ENCODE peak calls at places on chromosomes 16 and 17, in seven cellular contexts. One of them, this sample, is unnamed.
A peak's percentile ranks its signal among the peaks of the same experiment; 100 is the strongest.

GRCh38 chr16:49750341-49751011 is 105.4 kb downstream of the ZNF423 start:
- DNase-seq in thoracic aorta: no peak
- DNase-seq in lower lobe of right lung: no peak
- DNase-seq in HCT116: no peak
- DNase-seq in cardiac muscle cell: no peak
- DNase-seq in colonic mucosa: no peak
- DNase-seq in OCI-LY7: no peak
- DNase-seq in this sample: no peak

GRCh38 chr16:86772671-86773338 is 194.5 kb downstream of the FOXL1 start:
- DNase-seq in OCI-LY7: no peak
- DNase-seq in colonic mucosa: no peak
- DNase-seq in HCT116: no peak
- DNase-seq in thoracic aorta: no peak
- DNase-seq in cardiac muscle cell: no peak
- DNase-seq in lower lobe of right lung: no peak
- DNase-seq in this sample: no peak

GRCh38 chr17:32912218-32912897 is 15.6 kb upstream of the TMEM98 start:
- DNase-seq in HCT116: no peak
- DNase-seq in thoracic aorta: peak; percentile 37
- DNase-seq in lower lobe of right lung: peak; percentile 86
- DNase-seq in colonic mucosa: peak; percentile 92
- DNase-seq in cardiac muscle cell: peak; percentile 49
- DNase-seq in OCI-LY7: no peak
- DNase-seq in this sample: no peak

GRCh38 chr16:86498661-86499493 is 11.4 kb upstream of the FOXF1 start:
- DNase-seq in lower lobe of right lung: no peak
- DNase-seq in OCI-LY7: no peak
- DNase-seq in colonic mucosa: no peak
- DNase-seq in cardiac muscle cell: no peak
- DNase-seq in thoracic aorta: no peak
- DNase-seq in HCT116: no peak
- DNase-seq in this sample: no peak

GRCh38 chr17:28180449-28180848 is 138.0 kb downstream of the NLK start:
- DNase-seq in thoracic aorta: no peak
- DNase-seq in HCT116: no peak
- DNase-seq in OCI-LY7: no peak
- DNase-seq in lower lobe of right lung: no peak
- DNase-seq in colonic mucosa: no peak
- DNase-seq in cardiac muscle cell: no peak
- DNase-seq in this sample: no peak

GRCh38 chr16:67426022-67426421 is 4.9 kb upstream of the HSD11B2 start:
- DNase-seq in thoracic aorta: no peak
- DNase-seq in cardiac muscle cell: no peak
- DNase-seq in HCT116: no peak
- DNase-seq in lower lobe of right lung: no peak
- DNase-seq in colonic mucosa: no peak
- DNase-seq in OCI-LY7: no peak
- DNase-seq in this sample: no peak

GRCh38 chr17:3639981-3640596 is 3.5 kb downstream of the CTNS start:
- DNase-seq in HCT116: no peak
- DNase-seq in lower lobe of right lung: no peak
- DNase-seq in colonic mucosa: no peak
- DNase-seq in thoracic aorta: no peak
- DNase-seq in cardiac muscle cell: peak; percentile 28
- DNase-seq in OCI-LY7: peak; percentile 51
- DNase-seq in this sample: no peak

GRCh38 chr17:72422505-72423285 is 301.9 kb downstream of the SOX9 start:
- DNase-seq in lower lobe of right lung: no peak
- DNase-seq in HCT116: peak; percentile 95
- DNase-seq in cardiac muscle cell: peak; percentile 21
- DNase-seq in colonic mucosa: peak; percentile 44
- DNase-seq in thoracic aorta: no peak
- DNase-seq in OCI-LY7: peak; percentile 3
- DNase-seq in this sample: no peak

GRCh38 chr16:48126801-48127644 is 28.8 kb downstream of the ABCC12 start:
- DNase-seq in cardiac muscle cell: peak; percentile 5
- DNase-seq in OCI-LY7: no peak
- DNase-seq in thoracic aorta: no peak
- DNase-seq in HCT116: no peak
- DNase-seq in colonic mucosa: no peak
- DNase-seq in lower lobe of right lung: peak; percentile 79
- DNase-seq in this sample: no peak

GRCh38 chr16:8848939-8849391 is 19.8 kb downstream of the CARHSP1 start:
- DNase-seq in HCT116: no peak
- DNase-seq in OCI-LY7: no peak
- DNase-seq in colonic mucosa: no peak
- DNase-seq in thoracic aorta: no peak
- DNase-seq in lower lobe of right lung: no peak
- DNase-seq in cardiac muscle cell: no peak
- DNase-seq in this sample: no peak

GRCh38 chr17:41689497-41690299 is 1.0 kb downstream of the EIF1 start:
- DNase-seq in cardiac muscle cell: peak; percentile 52
- DNase-seq in OCI-LY7: peak; percentile 86
- DNase-seq in HCT116: no peak
- DNase-seq in thoracic aorta: no peak
- DNase-seq in colonic mucosa: peak; percentile 71
- DNase-seq in lower lobe of right lung: no peak
- DNase-seq in this sample: peak; percentile 49

GRCh38 chr17:73934696-73935095 is 268.8 kb upstream of the RPL38 start:
- DNase-seq in colonic mucosa: no peak
- DNase-seq in thoracic aorta: no peak
- DNase-seq in lower lobe of right lung: no peak
- DNase-seq in OCI-LY7: no peak
- DNase-seq in HCT116: no peak
- DNase-seq in cardiac muscle cell: no peak
- DNase-seq in this sample: no peak

GRCh38 chr17:83110755-83111154 is 31.3 kb downstream of the METRNL start:
- DNase-seq in OCI-LY7: no peak
- DNase-seq in HCT116: no peak
- DNase-seq in lower lobe of right lung: no peak
- DNase-seq in thoracic aorta: no peak
- DNase-seq in cardiac muscle cell: no peak
- DNase-seq in colonic mucosa: no peak
- DNase-seq in this sample: peak; percentile 23

GRCh38 chr17:72158895-72159885 is 38.4 kb downstream of the SOX9 start:
- DNase-seq in thoracic aorta: no peak
- DNase-seq in colonic mucosa: no peak
- DNase-seq in OCI-LY7: no peak
- DNase-seq in lower lobe of right lung: no peak
- DNase-seq in HCT116: no peak
- DNase-seq in cardiac muscle cell: no peak
- DNase-seq in this sample: no peak

GRCh38 chr17:43745541-43745940 is 13.1 kb downstream of the SOST start:
- DNase-seq in HCT116: no peak
- DNase-seq in thoracic aorta: no peak
- DNase-seq in cardiac muscle cell: no peak
- DNase-seq in OCI-LY7: no peak
- DNase-seq in colonic mucosa: no peak
- DNase-seq in lower lobe of right lung: no peak
- DNase-seq in this sample: no peak

GRCh38 chr16:15874745-15875314 is 13.6 kb downstream of the CEP20 start:
- DNase-seq in cardiac muscle cell: peak; percentile 68
- DNase-seq in HCT116: peak; percentile 61
- DNase-seq in lower lobe of right lung: no peak
- DNase-seq in OCI-LY7: peak; percentile 42
- DNase-seq in thoracic aorta: no peak
- DNase-seq in colonic mucosa: peak; percentile 62
- DNase-seq in this sample: no peak

GRCh38 chr16:51651061-51651466 is 500.0 kb upstream of the SALL1 start:
- DNase-seq in colonic mucosa: no peak
- DNase-seq in thoracic aorta: no peak
- DNase-seq in cardiac muscle cell: peak; percentile 7
- DNase-seq in OCI-LY7: no peak
- DNase-seq in lower lobe of right lung: no peak
- DNase-seq in HCT116: no peak
- DNase-seq in this sample: no peak

GRCh38 chr16:5108505-5109158 is 11.0 kb upstream of the EEF2KMT start:
- DNase-seq in cardiac muscle cell: no peak
- DNase-seq in colonic mucosa: no peak
- DNase-seq in HCT116: no peak
- DNase-seq in lower lobe of right lung: peak; percentile 47
- DNase-seq in thoracic aorta: no peak
- DNase-seq in OCI-LY7: no peak
- DNase-seq in this sample: no peak

GRCh38 chr17:37742114-37742761 is 2.6 kb downstream of the HNF1B start:
- DNase-seq in lower lobe of right lung: no peak
- DNase-seq in colonic mucosa: no peak
- DNase-seq in OCI-LY7: no peak
- DNase-seq in cardiac muscle cell: peak; percentile 46
- DNase-seq in thoracic aorta: no peak
- DNase-seq in HCT116: no peak
- DNase-seq in this sample: no peak

GRCh38 chr17:31854672-31855071 is 4.4 kb downstream of the COPRS start:
- DNase-seq in cardiac muscle cell: no peak
- DNase-seq in thoracic aorta: no peak
- DNase-seq in OCI-LY7: no peak
- DNase-seq in colonic mucosa: no peak
- DNase-seq in lower lobe of right lung: no peak
- DNase-seq in HCT116: no peak
- DNase-seq in this sample: no peak

GRCh38 chr17:1110844-1111598 is 68.8 kb downstream of the ABR start:
- DNase-seq in OCI-LY7: no peak
- DNase-seq in thoracic aorta: peak; percentile 92
- DNase-seq in lower lobe of right lung: peak; percentile 87
- DNase-seq in HCT116: peak; percentile 88
- DNase-seq in cardiac muscle cell: peak; percentile 50
- DNase-seq in colonic mucosa: peak; percentile 83
- DNase-seq in this sample: no peak

GRCh38 chr16:82201906-82202305 is 31.9 kb upstream of the MPHOSPH6 start:
- DNase-seq in thoracic aorta: no peak
- DNase-seq in lower lobe of right lung: no peak
- DNase-seq in HCT116: no peak
- DNase-seq in colonic mucosa: no peak
- DNase-seq in cardiac muscle cell: no peak
- DNase-seq in OCI-LY7: no peak
- DNase-seq in this sample: no peak

GRCh38 chr17:10745231-10745630 is 15.4 kb upstream of the TMEM220 start:
- DNase-seq in OCI-LY7: no peak
- DNase-seq in colonic mucosa: no peak
- DNase-seq in HCT116: no peak
- DNase-seq in lower lobe of right lung: no peak
- DNase-seq in thoracic aorta: no peak
- DNase-seq in cardiac muscle cell: no peak
- DNase-seq in this sample: no peak

GRCh38 chr16:21957687-21958346 is 4.7 kb downstream of the UQCRC2 start:
- DNase-seq in lower lobe of right lung: no peak
- DNase-seq in OCI-LY7: no peak
- DNase-seq in colonic mucosa: no peak
- DNase-seq in HCT116: no peak
- DNase-seq in cardiac muscle cell: no peak
- DNase-seq in thoracic aorta: no peak
- DNase-seq in this sample: no peak
- H3K36me3 ChIP-seq in lower lobe of right lung: peaks cover 71% of the 10 kb centered on the region
- H3K36me3 ChIP-seq in OCI-LY7: peaks cover 76% of the 10 kb centered on the region
- H3K36me3 ChIP-seq in colonic mucosa: peaks cover 42% of the 10 kb centered on the region
- H3K36me3 ChIP-seq in HCT116: peaks cover 54% of the 10 kb centered on the region
- H3K36me3 ChIP-seq in cardiac muscle cell: peaks cover 55% of the 10 kb centered on the region
- H3K36me3 ChIP-seq in thoracic aorta: peaks cover 44% of the 10 kb centered on the region
- H3K36me3 ChIP-seq in this sample: peaks cover 50% of the 10 kb centered on the region

GRCh38 chr16:14304891-14305459 is 233.9 kb downstream of the MRTFB start:
- DNase-seq in thoracic aorta: no peak
- DNase-seq in cardiac muscle cell: no peak
- DNase-seq in OCI-LY7: no peak
- DNase-seq in lower lobe of right lung: no peak
- DNase-seq in colonic mucosa: no peak
- DNase-seq in HCT116: no peak
- DNase-seq in this sample: no peak

GRCh38 chr16:14308357-14308723 is 237.2 kb downstream of the MRTFB start:
- DNase-seq in colonic mucosa: no peak
- DNase-seq in cardiac muscle cell: no peak
- DNase-seq in OCI-LY7: peak; percentile 56
- DNase-seq in thoracic aorta: no peak
- DNase-seq in lower lobe of right lung: no peak
- DNase-seq in HCT116: no peak
- DNase-seq in this sample: no peak

GRCh38 chr16:14307623-14308356 is 236.7 kb downstream of the MRTFB start:
- DNase-seq in lower lobe of right lung: no peak
- DNase-seq in cardiac muscle cell: no peak
- DNase-seq in colonic mucosa: no peak
- DNase-seq in HCT116: no peak
- DNase-seq in OCI-LY7: peak; percentile 53
- DNase-seq in thoracic aorta: no peak
- DNase-seq in this sample: no peak

GRCh38 chr16:14306485-14307058 is 235.5 kb downstream of the MRTFB start:
- DNase-seq in OCI-LY7: no peak
- DNase-seq in colonic mucosa: no peak
- DNase-seq in HCT116: no peak
- DNase-seq in lower lobe of right lung: no peak
- DNase-seq in thoracic aorta: no peak
- DNase-seq in cardiac muscle cell: no peak
- DNase-seq in this sample: no peak

GRCh38 chr16:14307059-14307531 is 236.0 kb downstream of the MRTFB start:
- DNase-seq in lower lobe of right lung: no peak
- DNase-seq in cardiac muscle cell: no peak
- DNase-seq in thoracic aorta: no peak
- DNase-seq in HCT116: no peak
- DNase-seq in colonic mucosa: no peak
- DNase-seq in OCI-LY7: peak; percentile 68
- DNase-seq in this sample: no peak
- H3K4me1 ChIP-seq in lower lobe of right lung: peaks cover 11% of the 10 kb centered on the region
- H3K4me1 ChIP-seq in cardiac muscle cell: peaks cover 18% of the 10 kb centered on the region
- H3K4me1 ChIP-seq in thoracic aorta: peaks cover 67% of the 10 kb centered on the region
- H3K4me1 ChIP-seq in HCT116: peaks cover 55% of the 10 kb centered on the region
- H3K4me1 ChIP-seq in colonic mucosa: no peaks in the 10 kb centered on the region
- H3K4me1 ChIP-seq in OCI-LY7: peaks cover 70% of the 10 kb centered on the region
- H3K4me1 ChIP-seq in this sample: peaks cover 44% of the 10 kb centered on the region

DNA sequence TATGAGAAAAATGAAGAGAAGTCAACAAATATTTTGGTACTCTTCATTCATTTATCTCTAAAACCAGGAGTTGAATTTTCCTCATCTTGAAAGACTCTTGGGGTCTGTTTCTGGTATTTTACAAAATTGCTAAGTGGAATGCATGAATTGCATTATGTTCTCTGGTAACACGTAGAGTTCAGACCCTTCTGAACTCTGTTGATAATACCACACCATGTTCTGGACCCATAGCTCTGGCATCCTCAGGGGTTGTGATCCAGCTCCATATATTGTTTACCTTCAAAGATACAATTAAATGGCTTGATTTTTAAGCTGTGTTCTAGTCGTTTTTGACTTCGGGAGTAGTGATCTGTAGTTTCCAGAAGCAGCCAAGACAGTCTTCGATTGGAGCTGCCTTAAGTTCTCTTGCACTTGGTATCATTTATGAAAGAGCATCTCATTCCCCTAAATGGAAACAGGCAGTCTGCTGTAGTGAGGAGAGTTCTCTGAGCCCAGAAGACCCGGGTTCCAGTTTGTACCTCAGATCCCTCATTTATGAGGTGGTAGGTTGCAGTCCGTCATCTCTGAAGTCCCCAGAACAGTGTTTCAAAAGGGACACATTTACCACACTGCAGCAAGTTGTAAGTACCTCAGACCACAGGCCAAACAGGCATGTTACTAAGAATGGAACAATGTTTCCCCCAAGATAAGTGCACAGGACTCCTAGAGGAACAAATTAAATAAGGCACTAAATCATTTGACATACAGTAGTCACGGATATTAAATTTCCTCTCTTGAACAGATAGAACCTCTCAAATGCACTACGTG is 9.6 kb downstream of the PSMD7 start:
- DNase-seq in lower lobe of right lung: no peak
- DNase-seq in colonic mucosa: no peak
- DNase-seq in HCT116: no peak
- DNase-seq in thoracic aorta: no peak
- DNase-seq in OCI-LY7: no peak
- DNase-seq in cardiac muscle cell: peak; percentile 10
- DNase-seq in this sample: no peak
- H3K36me3 ChIP-seq in lower lobe of right lung: peaks cover 70% of the 10 kb centered on the region
- H3K36me3 ChIP-seq in colonic mucosa: peaks cover 41% of the 10 kb centered on the region
- H3K36me3 ChIP-seq in HCT116: peaks cover 51% of the 10 kb centered on the region
- H3K36me3 ChIP-seq in thoracic aorta: peaks cover 59% of the 10 kb centered on the region
- H3K36me3 ChIP-seq in OCI-LY7: peaks cover 73% of the 10 kb centered on the region
- H3K36me3 ChIP-seq in cardiac muscle cell: peaks cover 56% of the 10 kb centered on the region
- H3K36me3 ChIP-seq in this sample: peaks cover 49% of the 10 kb centered on the region

GRCh38 chr16:69918241-69918640 is 32.9 kb upstream of the CLEC18A start:
- DNase-seq in colonic mucosa: no peak
- DNase-seq in thoracic aorta: no peak
- DNase-seq in cardiac muscle cell: no peak
- DNase-seq in OCI-LY7: no peak
- DNase-seq in HCT116: no peak
- DNase-seq in lower lobe of right lung: no peak
- DNase-seq in this sample: no peak
- H3K4me1 ChIP-seq in colonic mucosa: no peaks in the 10 kb centered on the region
- H3K4me1 ChIP-seq in thoracic aorta: peaks cover 72% of the 10 kb centered on the region
- H3K4me1 ChIP-seq in cardiac muscle cell: peaks cover 5% of the 10 kb centered on the region
- H3K4me1 ChIP-seq in OCI-LY7: no peaks in the 10 kb centered on the region
- H3K4me1 ChIP-seq in HCT116: no peaks in the 10 kb centered on the region
- H3K4me1 ChIP-seq in lower lobe of right lung: peaks cover 5% of the 10 kb centered on the region
- H3K4me1 ChIP-seq in this sample: no peaks in the 10 kb centered on the region